ENCODE peak calls at places on chromosomes 7 and 10, in six cellular contexts. One of them, this sample, is unnamed.

GRCh38 chr10:74103560-74104248 is 46.9 kb downstream of the AP3M1 start:
- DNase-seq in AG04450: no peak
- DNase-seq in endothelial cell of umbilical vein: peak
- DNase-seq in upper lobe of right lung: no peak
- DNase-seq in pancreas: no peak
- DNase-seq in CD8-positive, alpha-beta T cell: no peak
- DNase-seq in this sample: no peak

GRCh38 chr10:112383325-112383724 is 9.4 kb downstream of the ACSL5 start:
- DNase-seq in AG04450: peak
- DNase-seq in endothelial cell of umbilical vein: peak
- DNase-seq in upper lobe of right lung: no peak
- DNase-seq in pancreas: no peak
- DNase-seq in CD8-positive, alpha-beta T cell: no peak
- DNase-seq in this sample: peak

GRCh38 chr7:77306231-77307067 is 106.8 kb upstream of the FGL2 start:
- DNase-seq in AG04450: no peak
- DNase-seq in endothelial cell of umbilical vein: no peak
- DNase-seq in upper lobe of right lung: peak
- DNase-seq in pancreas: no peak
- DNase-seq in CD8-positive, alpha-beta T cell: no peak
- DNase-seq in this sample: no peak

GRCh38 chr7:41232086-41232485 is 470.8 kb downstream of the INHBA start:
- DNase-seq in AG04450: no peak
- DNase-seq in endothelial cell of umbilical vein: no peak
- DNase-seq in upper lobe of right lung: no peak
- DNase-seq in pancreas: no peak
- DNase-seq in CD8-positive, alpha-beta T cell: no peak
- DNase-seq in this sample: no peak

GRCh38 chr10:71981024-71981867 is 17.1 kb downstream of the CHST3 start:
- DNase-seq in AG04450: no peak
- DNase-seq in endothelial cell of umbilical vein: peak
- DNase-seq in upper lobe of right lung: no peak
- DNase-seq in pancreas: peak
- DNase-seq in CD8-positive, alpha-beta T cell: no peak
- DNase-seq in this sample: no peak

GRCh38 chr10:68096913-68097509 is 12.3 kb upstream of the MYPN start:
- DNase-seq in AG04450: no peak
- DNase-seq in endothelial cell of umbilical vein: peak
- DNase-seq in upper lobe of right lung: no peak
- DNase-seq in pancreas: peak
- DNase-seq in CD8-positive, alpha-beta T cell: no peak
- DNase-seq in this sample: no peak

GRCh38 chr7:80373431-80374032 is 138.3 kb downstream of the GNAT3 start:
- DNase-seq in AG04450: no peak
- DNase-seq in endothelial cell of umbilical vein: no peak
- DNase-seq in upper lobe of right lung: no peak
- DNase-seq in pancreas: no peak
- DNase-seq in CD8-positive, alpha-beta T cell: no peak
- DNase-seq in this sample: no peak

GRCh38 chr7:151919595-151919994 is 36.7 kb upstream of the GALNTL5 start:
- DNase-seq in AG04450: no peak
- DNase-seq in endothelial cell of umbilical vein: no peak
- DNase-seq in upper lobe of right lung: no peak
- DNase-seq in pancreas: no peak
- DNase-seq in CD8-positive, alpha-beta T cell: no peak
- DNase-seq in this sample: no peak

GRCh38 chr10:94963901-94964300 is 25.4 kb downstream of the CYP2C9 start:
- DNase-seq in AG04450: no peak
- DNase-seq in endothelial cell of umbilical vein: peak
- DNase-seq in upper lobe of right lung: no peak
- DNase-seq in pancreas: no peak
- DNase-seq in CD8-positive, alpha-beta T cell: no peak
- DNase-seq in this sample: no peak

GRCh38 chr10:97102441-97102840 is 83.3 kb downstream of the SLIT1 start:
- DNase-seq in AG04450: no peak
- DNase-seq in endothelial cell of umbilical vein: no peak
- DNase-seq in upper lobe of right lung: no peak
- DNase-seq in pancreas: no peak
- DNase-seq in CD8-positive, alpha-beta T cell: no peak
- DNase-seq in this sample: no peak

GRCh38 chr10:97099868-97100267 is 85.9 kb downstream of the SLIT1 start:
- DNase-seq in AG04450: no peak
- DNase-seq in endothelial cell of umbilical vein: no peak
- DNase-seq in upper lobe of right lung: no peak
- DNase-seq in pancreas: no peak
- DNase-seq in CD8-positive, alpha-beta T cell: no peak
- DNase-seq in this sample: no peak

GRCh38 chr10:97099089-97099488 is 86.7 kb downstream of the SLIT1 start:
- DNase-seq in AG04450: no peak
- DNase-seq in endothelial cell of umbilical vein: no peak
- DNase-seq in upper lobe of right lung: no peak
- DNase-seq in pancreas: no peak
- DNase-seq in CD8-positive, alpha-beta T cell: no peak
- DNase-seq in this sample: no peak

GRCh38 chr10:97100657-97101056 is 85.1 kb downstream of the SLIT1 start:
- DNase-seq in AG04450: no peak
- DNase-seq in endothelial cell of umbilical vein: no peak
- DNase-seq in upper lobe of right lung: no peak
- DNase-seq in pancreas: no peak
- DNase-seq in CD8-positive, alpha-beta T cell: no peak
- DNase-seq in this sample: no peak

DNA sequence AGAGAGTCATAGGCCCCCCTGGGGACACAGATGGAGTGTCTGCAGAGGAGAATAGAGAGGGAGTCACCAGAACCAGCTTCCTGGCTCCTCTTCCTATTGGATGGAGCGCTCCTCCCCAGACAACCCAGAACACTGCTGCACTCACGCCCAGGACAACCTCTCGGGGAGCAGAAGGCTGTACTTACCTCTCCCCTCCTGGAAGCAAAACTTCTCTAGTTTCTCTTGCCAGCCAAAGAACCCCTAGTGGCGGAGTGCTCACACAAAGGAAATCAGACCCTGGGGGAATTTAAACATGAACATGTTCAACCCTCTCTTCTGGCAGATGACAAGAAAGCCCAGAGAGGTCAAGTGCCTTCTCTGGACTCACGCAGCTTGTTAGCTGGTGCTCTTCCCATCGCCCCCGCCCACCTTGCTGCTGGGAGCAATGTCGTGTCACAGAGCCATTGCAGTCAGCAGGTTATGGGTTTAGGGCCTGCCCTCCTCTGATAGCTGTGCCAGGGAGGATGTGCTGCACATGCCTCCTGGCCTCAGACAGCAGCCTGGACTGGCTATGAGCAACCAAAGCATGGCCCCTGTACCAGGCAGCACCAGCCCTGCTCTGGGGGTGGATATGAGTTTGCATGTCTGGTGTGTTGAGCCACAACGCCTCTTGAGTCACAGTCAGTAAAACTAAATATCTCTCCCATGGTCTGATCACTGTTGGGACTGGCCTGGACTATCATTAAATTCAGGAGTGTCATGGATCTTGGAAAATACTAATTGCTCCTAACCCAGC is 84.4 kb downstream of the SLIT1 start:
- DNase-seq in AG04450: no peak
- DNase-seq in endothelial cell of umbilical vein: no peak
- DNase-seq in upper lobe of right lung: no peak
- DNase-seq in pancreas: no peak
- DNase-seq in CD8-positive, alpha-beta T cell: no peak
- DNase-seq in this sample: no peak
- TF ChIP-seq CTCF in AG04450: no peak
- TF ChIP-seq CTCF in endothelial cell of umbilical vein: no peak
- TF ChIP-seq CTCF in upper lobe of right lung: no peak
- TF ChIP-seq CTCF in pancreas: no peak
- TF ChIP-seq CTCF in CD8-positive, alpha-beta T cell: no peak
- TF ChIP-seq CTCF in this sample: no peak

GRCh38 chr10:28291881-28292297 is 11.0 kb downstream of the MPP7 start:
- DNase-seq in AG04450: peak
- DNase-seq in endothelial cell of umbilical vein: no peak
- DNase-seq in upper lobe of right lung: no peak
- DNase-seq in pancreas: no peak
- DNase-seq in CD8-positive, alpha-beta T cell: no peak
- DNase-seq in this sample: no peak
- H3K4me3 ChIP-seq in AG04450: no peak
- H3K4me3 ChIP-seq in endothelial cell of umbilical vein: no peak
- H3K4me3 ChIP-seq in upper lobe of right lung: no peak
- H3K4me3 ChIP-seq in pancreas: no peak
- H3K4me3 ChIP-seq in CD8-positive, alpha-beta T cell: no peak
- H3K4me3 ChIP-seq in this sample: no peak

DNA sequence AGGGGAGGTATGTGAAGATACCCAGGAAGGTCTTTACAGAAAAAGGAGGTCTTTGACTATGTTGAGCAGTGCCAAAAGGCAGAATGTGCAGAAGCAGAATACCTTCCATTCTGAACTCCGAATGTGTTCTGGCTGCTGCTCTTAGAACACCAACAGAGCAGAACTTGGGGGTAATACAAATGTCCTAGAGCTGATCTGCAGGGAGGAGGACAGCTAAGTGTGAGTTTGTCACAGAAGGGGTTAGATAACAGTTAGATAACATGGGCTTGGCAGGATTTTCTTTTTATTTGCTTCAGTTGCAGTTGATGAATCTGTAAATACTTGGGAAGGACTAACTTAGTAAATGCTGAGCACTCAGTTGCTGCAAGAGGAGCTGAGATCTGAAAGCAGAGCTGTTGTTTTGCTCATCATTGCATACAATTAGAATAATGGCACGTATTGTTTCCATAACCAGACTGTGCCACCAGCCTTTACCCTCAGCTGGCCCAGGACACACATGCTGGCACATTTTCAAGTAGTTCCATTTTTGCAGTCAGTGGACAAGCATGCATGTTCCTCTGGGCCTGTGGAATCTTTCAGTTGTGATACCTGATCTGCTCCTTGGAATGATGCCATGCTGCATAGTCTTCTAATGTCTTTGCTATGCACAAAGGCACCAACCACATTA is 55.9 kb downstream of the GSDME start:
- DNase-seq in AG04450: peak
- DNase-seq in endothelial cell of umbilical vein: no peak
- DNase-seq in upper lobe of right lung: no peak
- DNase-seq in pancreas: no peak
- DNase-seq in CD8-positive, alpha-beta T cell: no peak
- DNase-seq in this sample: no peak
- H3K27ac ChIP-seq in AG04450: no peak
- H3K27ac ChIP-seq in endothelial cell of umbilical vein: no peak
- H3K27ac ChIP-seq in upper lobe of right lung: no peak
- H3K27ac ChIP-seq in pancreas: no peak
- H3K27ac ChIP-seq in CD8-positive, alpha-beta T cell: no peak
- H3K27ac ChIP-seq in this sample: no peak

GRCh38 chr7:121561717-121562116 is 165.6 kb upstream of the FAM3C start:
- DNase-seq in AG04450: no peak
- DNase-seq in endothelial cell of umbilical vein: no peak
- DNase-seq in upper lobe of right lung: no peak
- DNase-seq in pancreas: no peak
- DNase-seq in CD8-positive, alpha-beta T cell: no peak
- DNase-seq in this sample: no peak

GRCh38 chr7:121562274-121562673 is 166.2 kb upstream of the FAM3C start:
- DNase-seq in AG04450: no peak
- DNase-seq in endothelial cell of umbilical vein: no peak
- DNase-seq in upper lobe of right lung: no peak
- DNase-seq in pancreas: no peak
- DNase-seq in CD8-positive, alpha-beta T cell: no peak
- DNase-seq in this sample: no peak

GRCh38 chr7:121557034-121557892 is 161.2 kb upstream of the FAM3C start:
- DNase-seq in AG04450: no peak
- DNase-seq in endothelial cell of umbilical vein: no peak
- DNase-seq in upper lobe of right lung: no peak
- DNase-seq in pancreas: no peak
- DNase-seq in CD8-positive, alpha-beta T cell: no peak
- DNase-seq in this sample: no peak

GRCh38 chr7:121558288-121558687 is 162.2 kb upstream of the FAM3C start:
- DNase-seq in AG04450: no peak
- DNase-seq in endothelial cell of umbilical vein: no peak
- DNase-seq in upper lobe of right lung: no peak
- DNase-seq in pancreas: no peak
- DNase-seq in CD8-positive, alpha-beta T cell: no peak
- DNase-seq in this sample: no peak

GRCh38 chr7:121563177-121563576 is 167.1 kb upstream of the FAM3C start:
- DNase-seq in AG04450: no peak
- DNase-seq in endothelial cell of umbilical vein: no peak
- DNase-seq in upper lobe of right lung: no peak
- DNase-seq in pancreas: no peak
- DNase-seq in CD8-positive, alpha-beta T cell: no peak
- DNase-seq in this sample: no peak
- TF ChIP-seq CTCF in AG04450: peak
- TF ChIP-seq CTCF in endothelial cell of umbilical vein: no peak
- TF ChIP-seq CTCF in upper lobe of right lung: no peak
- TF ChIP-seq CTCF in pancreas: no peak
- TF ChIP-seq CTCF in CD8-positive, alpha-beta T cell: no peak
- TF ChIP-seq CTCF in this sample: no peak

DNA sequence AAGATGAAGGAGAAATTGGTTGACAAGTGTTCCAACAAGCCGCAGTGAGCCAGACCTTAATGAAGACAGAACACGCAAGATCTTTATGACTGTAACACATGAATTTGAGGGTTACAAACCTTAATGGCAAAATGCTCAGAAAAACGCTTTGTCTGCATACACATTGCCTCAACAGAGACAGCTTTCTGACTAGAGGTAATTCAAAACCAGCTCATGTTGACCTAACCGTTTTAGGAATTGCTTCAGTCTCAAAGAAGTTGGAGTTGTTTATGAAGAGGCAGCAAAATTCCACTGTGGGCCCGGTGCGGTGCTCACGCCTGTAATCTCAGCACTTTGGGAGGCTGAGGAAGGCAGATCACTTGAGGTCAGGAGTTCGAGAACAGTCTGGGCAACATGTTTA is 2.2 kb upstream of the GTF2I start:
- DNase-seq in AG04450: no peak
- DNase-seq in endothelial cell of umbilical vein: no peak
- DNase-seq in upper lobe of right lung: no peak
- DNase-seq in pancreas: no peak
- DNase-seq in CD8-positive, alpha-beta T cell: no peak
- DNase-seq in this sample: no peak
- H3K4me3 ChIP-seq in AG04450: no peak
- H3K4me3 ChIP-seq in endothelial cell of umbilical vein: no peak
- H3K4me3 ChIP-seq in upper lobe of right lung: no peak
- H3K4me3 ChIP-seq in pancreas: no peak
- H3K4me3 ChIP-seq in CD8-positive, alpha-beta T cell: no peak
- H3K4me3 ChIP-seq in this sample: no peak

GRCh38 chr7:96308253-96308949 is 13.5 kb downstream of the SLC25A13 start:
- DNase-seq in AG04450: no peak
- DNase-seq in endothelial cell of umbilical vein: no peak
- DNase-seq in upper lobe of right lung: no peak
- DNase-seq in pancreas: no peak
- DNase-seq in CD8-positive, alpha-beta T cell: no peak
- DNase-seq in this sample: no peak
- H3K27ac ChIP-seq in AG04450: no peak
- H3K27ac ChIP-seq in endothelial cell of umbilical vein: no peak
- H3K27ac ChIP-seq in upper lobe of right lung: no peak
- H3K27ac ChIP-seq in pancreas: no peak
- H3K27ac ChIP-seq in CD8-positive, alpha-beta T cell: no peak
- H3K27ac ChIP-seq in this sample: no peak

DNA sequence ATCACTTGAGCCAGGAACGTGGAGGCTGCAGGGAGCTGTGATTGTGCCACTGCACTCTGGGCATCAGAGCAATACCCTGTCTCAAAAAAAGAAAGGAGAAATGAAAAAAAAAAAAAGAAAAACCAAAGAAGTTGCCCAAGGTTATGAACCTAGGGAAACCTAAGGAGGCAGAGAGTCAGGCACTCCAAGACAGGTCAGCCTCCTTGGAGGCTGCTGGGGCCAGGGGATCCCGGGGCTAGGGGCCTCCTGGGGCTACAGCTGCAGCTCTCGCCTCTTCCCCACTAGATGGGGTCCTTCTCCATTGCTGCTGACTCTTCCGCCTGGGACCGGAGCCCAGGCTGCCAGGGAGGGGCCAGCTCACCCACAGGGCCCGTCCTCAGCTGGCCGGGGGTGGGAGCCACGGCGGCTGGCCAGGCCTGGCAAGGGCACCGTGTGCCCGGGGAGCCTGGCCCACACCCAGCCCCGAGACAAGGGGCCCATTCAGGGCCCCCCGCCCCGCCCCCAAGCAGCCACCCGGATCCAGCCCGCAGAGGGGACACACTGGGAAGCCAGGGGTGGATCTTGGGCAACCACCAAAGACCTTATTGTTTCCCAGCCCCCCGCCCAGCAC is 1.7 kb upstream of the SPACDR start:
- DNase-seq in AG04450: no peak
- DNase-seq in endothelial cell of umbilical vein: peak
- DNase-seq in upper lobe of right lung: peak
- DNase-seq in pancreas: peak
- DNase-seq in CD8-positive, alpha-beta T cell: no peak
- DNase-seq in this sample: peak
- TF ChIP-seq CTCF in AG04450: peak
- TF ChIP-seq CTCF in endothelial cell of umbilical vein: peak
- TF ChIP-seq CTCF in upper lobe of right lung: peak
- TF ChIP-seq CTCF in pancreas: peak
- TF ChIP-seq CTCF in CD8-positive, alpha-beta T cell: no peak
- TF ChIP-seq CTCF in this sample: peak